ENCODE peak calls at places on chromosomes 3 and 15, in seven cellular contexts. A is activated CD8-positive, alpha-beta T cell treated with anti-CD3 and anti-CD28 coated beads for 36 hours; V is endodermal cell; U is GM12864; C is brain microvascular endothelial cell; T is fibroblast of villous mesenchyme; H is AG04450. Q is an unnamed sample.

GRCh38 chr15:67307889-67308597 is 53.5 kb downstream of the IQCH start:
- DNase-seq in H (no peak), A (no peak), V (no peak), U (no peak), C (no peak), T (no peak), Q (no peak)

GRCh38 chr3:45795882-45796765 is at the start of gene SLC6A20:
- DNase-seq in U (no peak), H (no peak), C (no peak), T (no peak), A (peak; percentile 40), V (peak; percentile 80), Q (peak; percentile 62)

GRCh38 chr3:137572931-137573330 is 191.2 kb upstream of the SOX14 start:
- DNase-seq in H (no peak), V (no peak), U (no peak), C (no peak), A (no peak), T (no peak), Q (no peak)

GRCh38 chr3:197598404-197598980 is 42.7 kb upstream of the BDH1 start:
- DNase-seq in C (no peak), U (no peak), V (no peak), H (no peak), A (no peak), T (no peak), Q (peak; percentile 2)

GRCh38 chr3:55505776-55506175 is 18.7 kb upstream of the WNT5A start:
- DNase-seq in T (no peak), V (no peak), A (no peak), C (no peak), U (no peak), H (no peak), Q (no peak)

GRCh38 chr3:166818464-166818863 is 561.6 kb downstream of the ZBBX start:
- DNase-seq in H (no peak), V (no peak), U (no peak), C (no peak), T (no peak), A (no peak), Q (no peak)

GRCh38 chr15:45948226-45948625 is 313.4 kb downstream of the SQOR start:
- DNase-seq in A (no peak), H (no peak), T (no peak), U (no peak), C (no peak), V (peak; percentile 68), Q (no peak)

GRCh38 chr3:49173792-49174170 is 2.4 kb downstream of the KLHDC8B start:
- DNase-seq in C (peak; percentile 24), A (no peak), T (no peak), H (no peak), V (no peak), U (no peak), Q (no peak)

GRCh38 chr3:142237891-142238290 is 12.5 kb upstream of the GK5 start:
- DNase-seq in A (no peak), T (peak; percentile 36), V (no peak), C (no peak), U (no peak), H (no peak), Q (no peak)

GRCh38 chr15:98889930-98890695 is 117.5 kb downstream of the PGPEP1L start:
- DNase-seq in U (no peak), T (peak; percentile 92), C (peak; percentile 99), H (peak; percentile 44), A (no peak), V (no peak), Q (no peak)

GRCh38 chr3:113606539-113607218 is 74.3 kb downstream of the SIDT1 start:
- DNase-seq in H (no peak), V (no peak), U (peak; percentile 84), T (no peak), A (peak; percentile 81), C (no peak), Q (peak; percentile 67)

GRCh38 chr15:68330461-68330860 is 52.9 kb downstream of the FEM1B start:
- DNase-seq in U (no peak), A (no peak), C (no peak), H (no peak), V (no peak), T (no peak), Q (no peak)

GRCh38 chr15:61768131-61768530 is 292.1 kb downstream of the VPS13C start:
- DNase-seq in U (no peak), T (no peak), V (no peak), C (no peak), H (no peak), A (no peak), Q (no peak)

GRCh38 chr3:180290300-180290699 is 253.6 kb upstream of the PEX5L start:
- DNase-seq in A (no peak), T (no peak), C (no peak), U (no peak), V (no peak), H (no peak), Q (no peak)

GRCh38 chr3:195240939-195241338 is 30.0 kb downstream of the XXYLT1 start:
- DNase-seq in U (no peak), C (no peak), T (no peak), A (no peak), V (peak; percentile 39), H (no peak), Q (no peak)

GRCh38 chr3:52779011-52779410 is 1.6 kb downstream of the ITIH1 start:
- DNase-seq in C (no peak), U (no peak), A (no peak), H (no peak), T (no peak), V (no peak), Q (no peak)

GRCh38 chr15:48748535-48748934 is 62.3 kb downstream of the CEP152 start:
- DNase-seq in V (no peak), T (peak; percentile 25), A (no peak), H (no peak), U (no peak), C (peak; percentile 16), Q (no peak)

GRCh38 chr3:11592460-11593298 is 51.0 kb downstream of the VGLL4 start:
- DNase-seq in T (peak; percentile 48), C (peak; percentile 47), A (no peak), U (no peak), H (no peak), V (peak; percentile 40), Q (no peak)

GRCh38 chr3:177525987-177526712 is 328.9 kb upstream of the TBL1XR1 start:
- DNase-seq in T (peak; percentile 27), H (no peak), C (peak; percentile 46), U (no peak), V (no peak), A (no peak), Q (no peak)

GRCh38 chr3:6516143-6516542 is 344.8 kb upstream of the GRM7 start:
- DNase-seq in H (no peak), V (no peak), T (no peak), C (no peak), A (no peak), U (no peak), Q (no peak)

GRCh38 chr15:80931191-80931590 is 58.4 kb downstream of the MESD start:
- DNase-seq in V (no peak), U (no peak), C (no peak), A (no peak), T (no peak), H (no peak), Q (no peak)

GRCh38 chr3:185732782-185733181 is 92.1 kb downstream of the IGF2BP2 start:
- DNase-seq in V (peak; percentile 34), T (peak; percentile 83), A (no peak), H (peak; percentile 64), U (no peak), C (peak; percentile 97), Q (no peak)

GRCh38 chr3:182682263-182683229 is 110.8 kb upstream of the ATP11B start:
- DNase-seq in V (peak; percentile 91), H (no peak), A (peak; percentile 79), C (peak; percentile 11), U (peak; percentile 24), T (peak; percentile 19), Q (peak; percentile 87)
- TF ChIP-seq CTCF in V (peak; percentile 74), H (peak; percentile 23), A (peak; percentile 37), C (peak; percentile 38), U (no peak), T (peak; percentile 25), Q (peak; percentile 25)

GRCh38 chr3:120461416-120461815 is 10.6 kb upstream of the FSTL1 start:
- DNase-seq in T (no peak), H (no peak), U (no peak), V (no peak), C (no peak), A (no peak), Q (no peak)
- TF ChIP-seq CTCF in T (no peak), H (no peak), U (no peak), V (no peak), C (no peak), A (no peak), Q (no peak)

GRCh38 chr15:43347114-43347513 is 16.7 kb upstream of the LCMT2 start:
- DNase-seq in U (no peak), V (no peak), C (no peak), T (no peak), A (no peak), H (no peak), Q (no peak)

GRCh38 chr15:43346305-43346704 is 15.9 kb upstream of the LCMT2 start:
- DNase-seq in U (no peak), H (no peak), T (no peak), C (no peak), A (peak; percentile 20), V (no peak), Q (no peak)
- TF ChIP-seq CTCF in U (no peak), H (no peak), T (no peak), C (no peak), A (no peak), V (no peak), Q (no peak)

DNA sequence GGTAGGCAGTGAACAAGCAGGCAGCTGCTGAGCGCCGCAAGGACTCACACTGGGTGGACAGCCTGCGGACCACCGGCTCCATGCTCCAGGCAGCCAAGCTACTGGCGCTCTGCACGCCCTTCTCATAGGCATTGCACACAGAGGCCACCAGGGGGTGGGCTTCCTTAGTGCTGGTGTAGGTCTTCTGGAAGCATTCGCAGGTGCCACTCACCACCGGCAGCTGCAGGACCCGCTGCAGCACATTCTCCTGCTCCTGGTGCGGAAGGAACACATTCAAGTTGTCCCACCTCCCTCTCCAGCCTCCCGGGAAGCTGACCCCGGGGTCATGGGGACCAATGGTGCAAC is 6.0 kb downstream of the PLIN1 start:
- DNase-seq in T (peak; percentile 32), V (peak; percentile 94), U (no peak), C (no peak), A (peak; percentile 49), H (no peak), Q (peak; percentile 69)
- TF ChIP-seq CTCF in T (peak; percentile 66), V (peak; percentile 89), U (peak; percentile 75), C (peak; percentile 79), A (peak; percentile 53), H (peak; percentile 33), Q (peak; percentile 51)

DNA sequence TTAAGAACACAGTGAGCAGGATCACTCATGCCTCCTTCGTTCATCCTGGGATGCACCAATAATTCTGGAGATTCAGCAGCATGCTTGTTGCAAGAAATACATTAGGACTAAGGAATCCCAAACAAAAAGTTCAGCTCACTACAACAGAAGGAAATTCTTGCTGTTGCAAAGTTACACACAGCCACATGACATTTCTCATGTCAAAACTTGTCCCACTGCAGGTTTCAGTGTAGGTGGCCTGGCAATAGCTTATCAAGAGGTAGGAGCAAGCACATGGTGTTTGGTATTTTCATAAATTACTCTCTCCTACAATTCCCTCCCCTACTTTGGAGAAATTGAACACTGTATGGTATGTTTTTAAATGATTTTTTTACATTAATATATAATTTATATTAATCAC is 399.6 kb upstream of the EPHA3 start:
- DNase-seq in C (no peak), A (no peak), T (no peak), U (no peak), H (no peak), V (no peak), Q (no peak)
- TF ChIP-seq CTCF in C (no peak), A (no peak), T (no peak), U (no peak), H (no peak), V (no peak), Q (no peak)

GRCh38 chr3:150303776-150304175 is 104.3 kb upstream of the TSC22D2 start:
- DNase-seq in A (peak; percentile 40), V (peak; percentile 78), H (no peak), C (no peak), U (no peak), T (no peak), Q (no peak)
- TF ChIP-seq CTCF in A (no peak), V (peak; percentile 80), H (peak; percentile 21), C (peak; percentile 62), U (peak; percentile 57), T (no peak), Q (peak; percentile 12)

Q was measured in GM13976.